ENCODE peak calls at places on chromosome 2, in four cellular contexts. Z is AG10803, I is dorsolateral prefrontal cortex, J is lower lobe of right lung. A is an unnamed sample.

GRCh38 chr2:178632729-178633128 is 152.5 kb downstream of the PLEKHA3 start:
- DNase-seq in Z (no peak), I (no peak), J (no peak), A (no peak)

GRCh38 chr2:20449501-20450200 is 2.8 kb downstream of the RHOB start:
- DNase-seq in I (no peak), J (no peak), Z (no peak), A (peak)

GRCh38 chr2:219484343-219485200 is 14.1 kb upstream of the GMPPA start:
- DNase-seq in Z (no peak), I (no peak), J (no peak), A (peak)

GRCh38 chr2:203994735-203995134 is 58.2 kb downstream of the ICOS start:
- DNase-seq in Z (no peak), J (no peak), I (no peak), A (no peak)

GRCh38 chr2:164992818-164993217 is 37.5 kb upstream of the SLC38A11 start:
- DNase-seq in Z (peak), I (peak), J (no peak), A (peak)

GRCh38 chr2:104658840-104659591 is 194.9 kb upstream of the POU3F3 start:
- DNase-seq in I (peak), J (no peak), Z (no peak), A (no peak)

GRCh38 chr2:153509133-153509532 is 30.6 kb upstream of the RPRM start:
- DNase-seq in I (no peak), Z (no peak), J (no peak), A (no peak)

GRCh38 chr2:39948016-39948719 is 169.1 kb upstream of the THUMPD2 start:
- DNase-seq in J (no peak), I (no peak), Z (peak), A (peak)

GRCh38 chr2:201411421-201411820 is 39.8 kb downstream of the TRAK2 start:
- DNase-seq in I (no peak), Z (peak), J (no peak), A (peak)

GRCh38 chr2:191789791-191790190 is 57.1 kb downstream of the CAVIN2 start:
- DNase-seq in J (no peak), Z (no peak), I (no peak), A (peak)

DNA sequence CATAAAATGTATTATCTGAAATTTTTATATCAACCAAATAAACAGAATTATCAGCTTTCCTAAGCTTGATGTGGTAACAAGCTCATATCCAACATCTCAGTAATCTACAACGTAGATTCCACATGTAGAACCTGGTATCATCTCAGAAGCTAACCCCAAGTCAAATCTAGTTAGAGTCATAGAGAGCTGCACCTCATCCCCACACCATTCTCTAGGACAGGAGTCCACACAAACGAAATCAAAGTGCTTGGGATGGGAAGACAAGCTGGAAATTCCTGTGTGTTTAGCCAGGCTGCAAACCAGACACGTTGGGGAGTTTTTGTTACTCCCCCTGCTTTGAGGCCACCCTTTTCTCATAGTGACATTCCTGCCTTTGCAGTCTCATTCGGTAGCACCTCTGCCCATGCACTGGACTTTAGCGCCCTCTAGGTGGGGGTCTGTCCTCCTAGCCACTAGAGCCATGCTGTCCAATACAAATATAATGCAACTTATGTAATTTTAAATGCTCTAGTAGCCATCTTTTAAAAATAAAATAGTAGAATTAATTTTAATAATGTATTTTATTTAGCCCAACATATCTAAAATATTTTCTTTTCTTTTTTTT is 28.1 kb upstream of the SATB2 start:
- DNase-seq in J (peak), Z (peak), I (peak), A (peak)
- TF ChIP-seq CTCF in J (peak), Z (peak), I (peak), A (peak)

DNA sequence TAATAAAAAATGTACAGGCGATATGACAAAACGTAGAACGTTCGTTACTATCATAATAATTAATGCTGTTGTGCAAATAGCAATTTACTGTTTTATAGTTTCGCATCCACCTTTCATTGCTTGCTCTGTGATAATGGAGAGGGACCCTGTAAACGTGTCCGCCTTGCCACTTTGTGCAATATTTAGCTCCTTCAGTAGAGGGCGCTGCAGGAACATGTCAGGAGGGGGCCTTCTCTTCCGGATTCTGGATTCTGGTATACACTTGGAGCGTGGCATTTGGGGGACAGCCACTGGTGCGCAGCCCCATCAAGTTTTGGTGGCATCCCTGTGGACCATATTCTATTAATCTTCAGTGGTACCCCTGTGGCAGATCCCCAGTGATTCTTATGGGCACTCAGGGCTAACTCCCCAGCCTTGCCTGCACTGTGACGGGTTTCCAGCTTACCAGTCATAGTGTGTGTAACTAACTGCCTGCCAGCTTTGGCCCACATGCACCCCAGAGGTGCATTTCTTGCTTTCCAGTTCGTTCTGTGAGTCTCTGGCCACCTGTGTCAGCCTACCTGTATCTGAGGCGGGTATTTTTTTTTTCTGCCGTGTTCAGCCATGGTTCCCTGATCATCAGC is 140.3 kb downstream of the CYRIA start:
- DNase-seq in I (no peak), Z (no peak), J (no peak), A (peak)
- TF ChIP-seq CTCF in I (peak), Z (peak), J (peak), A (peak)

GRCh38 chr2:25165992-25166618 is 2.3 kb downstream of the POMC start:
- DNase-seq in I (peak), Z (no peak), J (no peak), A (no peak)
- TF ChIP-seq CTCF in I (peak), Z (no peak), J (no peak), A (no peak)

DNA sequence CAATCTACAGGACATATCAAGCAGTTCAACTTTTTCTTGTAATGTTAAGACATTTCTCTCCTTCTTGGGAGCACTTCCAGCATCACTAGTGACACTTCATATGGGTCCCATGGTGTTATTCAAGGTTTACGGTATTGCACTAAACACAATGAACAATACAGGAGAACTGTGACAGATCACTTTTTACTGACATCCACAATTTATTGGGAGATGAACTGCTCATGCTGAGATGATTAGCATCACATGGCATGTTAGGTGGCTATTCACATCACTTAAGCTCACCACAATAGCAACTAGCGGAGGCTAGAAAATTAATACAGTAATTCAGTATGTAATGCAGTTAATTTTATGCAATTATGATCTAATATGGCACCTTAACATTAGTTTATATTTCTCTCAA is 264.4 kb downstream of the ERBB4 start:
- DNase-seq in Z (no peak), J (no peak), I (no peak), A (no peak)
- TF ChIP-seq CTCF in Z (no peak), J (no peak), I (no peak), A (no peak)

DNA sequence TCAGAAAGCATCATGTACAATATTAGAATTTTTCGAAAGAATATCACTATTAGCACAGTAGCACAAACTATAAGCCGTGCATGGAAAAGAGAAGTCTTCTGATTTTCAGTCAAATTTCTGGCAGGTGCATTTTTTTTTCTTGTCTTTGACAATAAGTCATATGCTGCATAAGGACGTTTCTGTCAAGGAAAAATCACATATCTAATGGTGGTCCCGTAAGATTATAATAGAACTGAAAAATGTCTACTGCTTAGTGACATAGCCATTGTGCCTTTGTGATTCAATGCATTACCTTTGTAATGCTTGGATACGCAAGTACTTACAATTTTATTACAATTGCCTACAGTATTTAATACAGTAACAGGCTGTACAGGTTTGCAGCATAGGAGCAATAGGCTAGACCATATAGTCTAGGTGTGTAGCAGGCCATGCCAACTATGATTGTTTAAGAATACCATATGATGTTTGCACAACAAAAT is 329.3 kb downstream of the LRRTM4 start:
- DNase-seq in I (no peak), Z (no peak), J (no peak), A (no peak)
- TF ChIP-seq CTCF in I (no peak), Z (no peak), J (no peak), A (no peak)

GRCh38 chr2:174035981-174036742 is 71.0 kb upstream of the SP3 start:
- DNase-seq in I (no peak), J (no peak), Z (peak), A (peak)
- TF ChIP-seq CTCF in I (no peak), J (peak), Z (peak), A (peak)